ENCODE peak calls at places on chromosomes 13 and 19, in four cellular contexts. V is Karpas-422, J is SK-N-SH, R is HCT116. B is an unnamed sample.

GRCh38 chr13:65932587-65933239 is 1297.4 kb downstream of the PCDH9 start:
- DNase-seq in V (no peak), R (no peak), J (no peak), B (no peak)

GRCh38 chr19:2813235-2814160 is 6.2 kb upstream of the ZNF554 start:
- DNase-seq in V (no peak), J (peak), R (no peak), B (no peak)

GRCh38 chr19:43534811-43535761 is 2.1 kb downstream of the ZNF575 start:
- DNase-seq in R (no peak), J (peak), V (peak), B (no peak)

GRCh38 chr13:107803822-107804495 is 411.4 kb downstream of the LIG4 start:
- DNase-seq in J (no peak), V (no peak), R (no peak), B (no peak)

GRCh38 chr13:110340812-110341444 is 33.8 kb downstream of the COL4A2 start:
- DNase-seq in V (no peak), R (no peak), J (no peak), B (no peak)

GRCh38 chr13:91270031-91270430 is 77.5 kb upstream of the MIR17HG start:
- DNase-seq in R (no peak), V (no peak), J (no peak), B (no peak)

GRCh38 chr13:43058318-43058674 is 34.9 kb downstream of the DNAJC15 start:
- DNase-seq in R (peak), V (no peak), J (no peak), B (no peak)

GRCh38 chr13:111638233-111638632 is 317.8 kb downstream of the TEX29 start:
- DNase-seq in J (no peak), R (no peak), V (no peak), B (no peak)

GRCh38 chr19:54469496-54469934 is 3.6 kb downstream of the CDC42EP5 start:
- DNase-seq in V (no peak), R (no peak), J (no peak), B (no peak)

GRCh38 chr13:37313383-37313782 is 207.9 kb upstream of the CSNK1A1L start:
- DNase-seq in V (no peak), J (no peak), R (no peak), B (no peak)

GRCh38 chr19:41325947-41326706 is 16.2 kb downstream of the CCDC97 start:
- DNase-seq in R (no peak), J (peak), V (no peak), B (no peak)
- H3K9ac ChIP-seq in R (no peak), J (peak), V (no peak), B (no peak)

DNA sequence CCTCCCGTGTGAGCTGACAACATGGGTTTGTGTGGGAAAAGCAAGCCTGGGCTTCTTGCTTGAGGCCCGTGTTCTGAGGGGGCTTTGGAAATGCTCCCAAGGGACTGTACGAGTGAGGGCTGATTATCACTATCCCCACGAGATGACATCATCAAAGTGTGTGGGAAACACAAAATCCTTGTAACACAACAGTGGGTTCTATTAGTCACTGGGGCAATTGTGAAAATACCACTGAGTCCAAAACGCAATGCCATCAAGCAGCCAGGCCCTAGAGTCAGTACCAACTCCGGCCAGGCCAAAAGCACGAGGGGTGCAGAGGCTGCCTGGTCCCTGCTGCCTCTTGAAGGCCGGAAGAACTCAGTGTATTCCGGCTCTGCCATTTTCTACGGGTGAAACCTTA is 29.6 kb downstream of the CAPS start:
- DNase-seq in R (no peak), J (no peak), V (no peak), B (no peak)
- H3K9ac ChIP-seq in R (no peak), J (no peak), V (no peak), B (no peak)

GRCh38 chr19:40423227-40423566 is 2.6 kb downstream of the SERTAD1 start:
- DNase-seq in J (no peak), R (no peak), V (no peak), B (no peak)
- H3K9ac ChIP-seq in J (no peak), R (no peak), V (no peak), B (no peak)

GRCh38 chr13:44690376-44690775 is 114.2 kb upstream of the TSC22D1 start:
- DNase-seq in J (no peak), V (no peak), R (no peak), B (no peak)
- H3K9ac ChIP-seq in J (no peak), V (no peak), R (no peak), B (no peak)

DNA sequence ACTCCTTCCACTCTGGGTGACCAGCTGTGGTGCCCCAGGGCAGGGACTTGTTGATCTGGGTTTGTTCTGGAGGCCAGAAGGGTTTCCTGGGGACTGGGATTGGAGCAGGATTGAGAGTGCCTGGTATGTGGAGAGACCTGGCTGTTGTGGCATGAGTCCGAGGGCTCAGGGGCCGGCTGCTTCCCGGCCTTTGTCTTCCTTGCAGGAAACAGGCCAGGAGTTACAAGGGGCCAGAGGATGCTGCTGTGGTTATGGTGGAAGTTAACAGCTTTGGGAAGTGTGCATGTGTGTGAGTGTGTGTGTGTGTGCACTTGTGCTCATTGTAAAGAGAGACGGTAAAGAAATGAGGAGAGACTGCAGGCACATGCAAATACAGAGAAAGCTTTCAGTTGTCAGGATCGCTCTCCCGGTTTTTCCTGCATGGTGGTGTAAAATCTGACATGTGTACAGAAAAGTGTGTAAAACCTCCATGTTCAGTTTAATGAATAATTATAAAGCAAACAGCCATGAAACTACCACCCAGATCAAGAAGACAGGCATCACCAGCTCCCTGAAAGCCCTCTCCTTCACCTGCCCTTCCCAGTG is 19.0 kb downstream of the PAK4 start:
- DNase-seq in V (no peak), J (peak), R (no peak), B (no peak)
- H3K9ac ChIP-seq in V (no peak), J (no peak), R (no peak), B (no peak)

GRCh38 chr13:97881556-97881955 is 71.9 kb upstream of the IPO5 start:
- DNase-seq in J (no peak), R (no peak), V (no peak), B (no peak)

GRCh38 chr13:97880298-97880675 is 73.2 kb upstream of the IPO5 start:
- DNase-seq in R (no peak), V (no peak), J (no peak), B (no peak)

GRCh38 chr13:97883356-97883755 is 70.1 kb upstream of the IPO5 start:
- DNase-seq in V (no peak), R (no peak), J (no peak), B (no peak)

GRCh38 chr13:97878421-97879375 is 74.8 kb upstream of the IPO5 start:
- DNase-seq in V (no peak), R (no peak), J (no peak), B (no peak)

GRCh38 chr13:97879646-97880297 is 73.7 kb upstream of the IPO5 start:
- DNase-seq in V (no peak), J (no peak), R (peak), B (no peak)
- H3K9ac ChIP-seq in V (no peak), J (peak), R (no peak), B (no peak)

GRCh38 chr13:97249093-97249787 is 27.1 kb downstream of the MBNL2 start:
- DNase-seq in V (no peak), R (no peak), J (no peak), B (no peak)
- H3K9ac ChIP-seq in V (no peak), R (no peak), J (peak), B (no peak)

GRCh38 chr19:44794610-44795009 is 14.3 kb upstream of the BCAM start:
- DNase-seq in R (no peak), J (no peak), V (no peak), B (no peak)

GRCh38 chr19:44800461-44800860 is 8.4 kb upstream of the BCAM start:
- DNase-seq in R (no peak), J (peak), V (peak), B (peak)

GRCh38 chr19:44799627-44800257 is 9.2 kb upstream of the BCAM start:
- DNase-seq in J (no peak), R (no peak), V (no peak), B (no peak)

GRCh38 chr19:44795398-44795987 is 13.4 kb upstream of the BCAM start:
- DNase-seq in J (no peak), R (no peak), V (no peak), B (no peak)

GRCh38 chr19:44796701-44797115 is 12.2 kb upstream of the BCAM start:
- DNase-seq in J (no peak), R (no peak), V (no peak), B (no peak)
- H3K9ac ChIP-seq in J (no peak), R (no peak), V (no peak), B (no peak)

B was measured in MM.1S.